ENCODE peak calls at places on chromosomes 11 and 22, in four cellular contexts. A is pancreas, O is psoas muscle, Q is neural progenitor cell. M is an unnamed sample.

GRCh38 chr11:122556605-122557004 is 98.9 kb upstream of the UBASH3B start:
- DNase-seq in Q (peak), A (peak), O (peak), M (no peak)

GRCh38 chr11:72872012-72872411 is 57.8 kb downstream of the ATG16L2 start:
- DNase-seq in O (no peak), Q (no peak), A (no peak), M (no peak)

GRCh38 chr22:19808873-19809478 is 45.7 kb downstream of the GNB1L start:
- DNase-seq in A (no peak), O (no peak), Q (no peak), M (no peak)

GRCh38 chr11:87097582-87097981 is 59.8 kb downstream of the TMEM135 start:
- DNase-seq in A (peak), O (no peak), Q (peak), M (no peak)

GRCh38 chr11:117843666-117844484 is 19.3 kb upstream of the FXYD2 start:
- DNase-seq in O (peak), Q (peak), A (peak), M (peak)

GRCh38 chr11:27460158-27460565 is 12.4 kb downstream of the LGR4 start:
- DNase-seq in Q (no peak), A (peak), O (no peak), M (no peak)

GRCh38 chr11:69293819-69294505 is at the start of gene MYEOV:
- DNase-seq in O (no peak), A (no peak), Q (peak), M (peak)

GRCh38 chr22:46079861-46080821 is 70.2 kb upstream of the PPARA start:
- DNase-seq in O (peak), A (peak), Q (no peak), M (no peak)

GRCh38 chr11:44094260-44094868 is 1.1 kb upstream of the EXT2 start:
- DNase-seq in O (peak), A (peak), Q (peak), M (peak)

GRCh38 chr22:29751669-29752068 is 15.1 kb downstream of the ZMAT5 start:
- DNase-seq in O (no peak), Q (no peak), A (no peak), M (no peak)

GRCh38 chr22:25806579-25806978 is 64.6 kb downstream of the MYO18B start:
- DNase-seq in A (no peak), O (no peak), Q (no peak), M (no peak)

GRCh38 chr11:103851166-103851651 is 185.2 kb upstream of the DDI1 start:
- DNase-seq in O (no peak), Q (no peak), A (peak), M (no peak)

GRCh38 chr11:126147268-126148111 is 64.0 kb downstream of the RPUSD4 start:
- DNase-seq in A (no peak), O (no peak), Q (peak), M (peak)

GRCh38 chr11:68216171-68216938 is 3.3 kb upstream of the KMT5B start:
- DNase-seq in O (peak), Q (no peak), A (peak), M (no peak)

GRCh38 chr11:31114437-31114836 is 255.1 kb downstream of the DCDC1 start:
- DNase-seq in Q (no peak), O (no peak), A (no peak), M (peak)

GRCh38 chr11:103812680-103813079 is 223.8 kb upstream of the DDI1 start:
- DNase-seq in O (no peak), Q (no peak), A (no peak), M (no peak)

GRCh38 chr11:68714047-68714856 is 29.9 kb downstream of the GAL start:
- DNase-seq in Q (peak), A (no peak), O (no peak), M (no peak)

GRCh38 chr11:15770798-15771414 is 585.4 kb downstream of the SOX6 start:
- DNase-seq in Q (peak), O (peak), A (peak), M (no peak)
- TF ChIP-seq CTCF in Q (peak), O (peak), A (peak), M (peak)

GRCh38 chr11:9568161-9568853 is 5.2 kb upstream of the WEE1 start:
- DNase-seq in A (no peak), Q (no peak), O (no peak), M (no peak)

GRCh38 chr11:9570313-9570712 is 3.2 kb upstream of the WEE1 start:
- DNase-seq in O (no peak), A (no peak), Q (no peak), M (no peak)

GRCh38 chr11:9569588-9570164 is 3.8 kb upstream of the WEE1 start:
- DNase-seq in A (no peak), O (no peak), Q (no peak), M (no peak)

GRCh38 chr11:9567401-9567800 is 6.1 kb upstream of the WEE1 start:
- DNase-seq in O (no peak), Q (no peak), A (no peak), M (no peak)

DNA sequence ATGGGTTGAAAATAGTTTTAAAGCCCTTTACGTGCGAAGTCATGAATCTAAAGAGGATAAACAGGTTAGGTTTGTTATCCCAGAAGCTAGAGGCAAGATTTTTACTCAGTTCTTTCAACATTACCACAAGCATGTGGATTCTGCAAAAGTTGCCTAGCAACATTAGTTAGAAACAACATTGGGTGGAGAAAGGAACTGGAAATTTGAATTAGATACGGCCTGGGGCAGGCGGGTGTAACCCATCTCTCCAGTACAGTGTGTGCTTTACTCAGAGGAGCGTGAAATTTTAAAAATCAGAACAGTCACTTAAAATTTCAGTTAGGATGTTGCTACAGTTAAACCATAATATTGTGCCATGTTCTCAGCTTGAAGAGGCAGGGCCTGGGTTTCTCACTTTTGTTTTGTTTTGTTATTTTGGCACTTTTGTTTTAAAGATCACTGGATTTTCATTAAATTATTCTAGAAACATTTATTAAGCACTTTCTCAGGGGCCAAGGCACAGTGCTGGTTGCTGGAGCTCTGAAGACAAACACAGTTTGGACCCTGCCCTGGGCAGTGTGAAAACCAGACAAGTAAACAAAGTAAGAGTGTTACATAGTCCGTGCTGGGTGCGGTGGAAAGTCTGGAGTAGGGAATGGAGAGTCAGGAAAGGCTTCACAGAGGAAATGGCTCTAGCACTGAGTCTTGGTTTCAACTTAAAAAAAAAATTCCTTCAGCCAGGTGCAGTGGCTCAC is 4.4 kb upstream of the WEE1 start:
- DNase-seq in Q (peak), A (peak), O (peak), M (peak)
- H3K4me3 ChIP-seq in Q (no peak), A (no peak), O (no peak), M (peak)

GRCh38 chr11:93906486-93906885 is 56.1 kb upstream of the VSTM5 start:
- DNase-seq in O (no peak), Q (no peak), A (no peak), M (no peak)
- TF ChIP-seq CTCF in O (no peak), Q (no peak), A (no peak), M (no peak)

DNA sequence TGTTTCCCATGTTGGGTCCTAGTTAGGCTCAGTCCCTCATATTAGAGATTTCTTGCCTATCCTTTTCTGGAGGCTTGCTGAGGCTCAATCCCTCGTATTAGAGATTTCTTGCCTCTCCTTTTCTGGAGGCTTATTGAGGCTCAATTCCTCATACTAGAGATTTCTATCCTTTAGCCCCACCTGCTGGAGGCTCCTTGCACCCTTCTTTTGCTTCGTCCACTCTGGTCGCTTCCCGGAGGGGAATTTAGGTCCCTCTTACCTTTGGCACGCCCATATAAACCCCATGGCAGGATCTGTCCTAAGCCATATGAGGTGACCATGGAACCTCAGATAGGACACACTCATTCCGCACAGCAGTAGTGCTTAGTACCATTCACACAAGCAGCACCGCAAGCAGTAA is 15.9 kb downstream of the CYP2D6 start:
- DNase-seq in A (peak), Q (peak), O (no peak), M (no peak)
- H3K4me3 ChIP-seq in A (no peak), Q (no peak), O (no peak), M (no peak)

GRCh38 chr11:129268371-129268770 is 76.2 kb upstream of the ARHGAP32 start:
- DNase-seq in A (no peak), Q (no peak), O (no peak), M (no peak)
- TF ChIP-seq CTCF in A (no peak), Q (no peak), O (no peak), M (no peak)

GRCh38 chr22:36863979-36864378 is 3.2 kb downstream of the NCF4 start:
- DNase-seq in Q (no peak), A (no peak), O (no peak), M (no peak)
- H3K4me3 ChIP-seq in Q (no peak), A (no peak), O (no peak), M (no peak)

GRCh38 chr11:116512841-116513240 is 259.9 kb downstream of the BUD13 start:
- DNase-seq in Q (no peak), O (no peak), A (no peak), M (no peak)

GRCh38 chr11:116509566-116509965 is 263.2 kb downstream of the BUD13 start:
- DNase-seq in Q (no peak), O (no peak), A (no peak), M (no peak)

GRCh38 chr11:116511684-116512083 is 261.1 kb downstream of the BUD13 start:
- DNase-seq in A (no peak), O (no peak), Q (no peak), M (no peak)

GRCh38 chr11:116510166-116510565 is 262.6 kb downstream of the BUD13 start:
- DNase-seq in A (no peak), O (no peak), Q (no peak), M (no peak)

GRCh38 chr11:116510886-116511650 is 261.7 kb downstream of the BUD13 start:
- DNase-seq in O (no peak), A (no peak), Q (peak), M (no peak)
- TF ChIP-seq CTCF in O (no peak), A (no peak), Q (no peak), M (no peak)

GRCh38 chr11:61011239-61011870 is 39.9 kb downstream of the CD6 start:
- DNase-seq in A (no peak), O (no peak), Q (no peak), M (no peak)
- H3K4me3 ChIP-seq in A (no peak), O (no peak), Q (no peak), M (no peak)

GRCh38 chr11:33617672-33618362 is 82.8 kb downstream of the C11orf91 start:
- DNase-seq in Q (no peak), A (no peak), O (no peak), M (no peak)

GRCh38 chr11:33616552-33616951 is 84.1 kb downstream of the C11orf91 start:
- DNase-seq in A (no peak), O (no peak), Q (no peak), M (no peak)

GRCh38 chr11:33613404-33613803 is 87.2 kb downstream of the C11orf91 start:
- DNase-seq in O (no peak), A (no peak), Q (no peak), M (no peak)

GRCh38 chr11:33618363-33618735 is 82.3 kb downstream of the C11orf91 start:
- DNase-seq in A (no peak), Q (no peak), O (no peak), M (no peak)

DNA sequence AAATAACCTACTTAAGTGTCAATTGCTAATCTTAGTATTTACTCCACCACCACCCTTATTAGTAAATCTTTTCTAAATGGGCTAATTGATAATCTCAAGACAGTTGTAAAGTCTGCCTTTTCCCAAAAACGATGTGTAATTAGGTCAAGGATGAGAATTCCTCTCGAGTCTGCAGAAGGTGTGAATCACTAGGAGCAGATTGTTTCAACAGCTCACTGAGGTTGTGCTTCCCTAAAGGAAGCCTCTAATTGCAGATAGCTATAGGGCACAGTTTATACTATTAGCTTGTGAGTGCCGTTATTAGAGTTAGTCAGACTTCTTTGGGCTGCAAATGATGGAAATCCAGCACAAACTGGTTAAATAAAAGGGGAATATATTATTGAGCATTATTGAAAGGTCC is 84.9 kb downstream of the C11orf91 start:
- DNase-seq in O (no peak), A (no peak), Q (no peak), M (no peak)
- TF ChIP-seq CTCF in O (no peak), A (no peak), Q (no peak), M (no peak)

GRCh38 chr11:78929906-78930220 is 355.2 kb upstream of the NARS2 start:
- DNase-seq in Q (no peak), O (no peak), A (no peak), M (no peak)
- H3K4me3 ChIP-seq in Q (peak), O (no peak), A (no peak), M (no peak)

M was measured in LNCaP clone FGC.